ENCODE peak calls at places on chromosomes 2 and 18, in five cellular contexts. C is endothelial cell, A is type B pancreatic cell, Z is SK-MEL-5, B is pancreas. R is an unnamed sample.
A peak's percentile ranks its signal among the peaks of the same experiment; 100 is the strongest.

GRCh38 chr18:26471027-26471426 is 77.3 kb downstream of the KCTD1 start:
- DNase-seq in A (no peak), B (no peak), C (no peak), Z (no peak), R (no peak)

GRCh38 chr2:58640042-58640441 is 398.9 kb upstream of the FANCL start:
- DNase-seq in B (no peak), A (no peak), Z (no peak), C (no peak), R (no peak)

GRCh38 chr2:145561152-145561551 is 1041.2 kb upstream of the ZEB2 start:
- DNase-seq in Z (no peak), A (no peak), C (no peak), B (no peak), R (no peak)

GRCh38 chr2:122960727-122961641 is 1064.1 kb upstream of the CNTNAP5 start:
- DNase-seq in C (no peak), Z (peak; percentile 17), A (no peak), B (no peak), R (no peak)

GRCh38 chr18:61664413-61665084 is 228.3 kb downstream of the RNF152 start:
- DNase-seq in C (no peak), B (no peak), A (no peak), Z (no peak), R (no peak)

GRCh38 chr2:161138429-161138828 is 21.8 kb upstream of the TANK start:
- DNase-seq in A (no peak), Z (no peak), C (no peak), B (no peak), R (no peak)

GRCh38 chr2:207423886-207424285 is 105.9 kb upstream of the CREB1 start:
- DNase-seq in Z (peak; percentile 11), B (no peak), A (no peak), C (no peak), R (no peak)

GRCh38 chr2:219906114-219906693 is 278.8 kb downstream of the SLC4A3 start:
- DNase-seq in C (no peak), A (no peak), Z (no peak), B (no peak), R (no peak)

GRCh38 chr2:38038682-38039081 is 37.3 kb downstream of the CYP1B1 start:
- DNase-seq in Z (no peak), C (no peak), B (no peak), A (no peak), R (no peak)

GRCh38 chr18:58045265-58046086 is 1.4 kb downstream of the NEDD4L start:
- DNase-seq in C (peak; percentile 40), A (peak; percentile 79), B (peak; percentile 84), Z (no peak), R (no peak)

GRCh38 chr2:141455211-141455826 is 675.5 kb downstream of the LRP1B start:
- DNase-seq in C (no peak), Z (no peak), B (no peak), A (no peak), R (no peak)

GRCh38 chr2:231621051-231621879 is 28.6 kb downstream of the TEX44 start:
- DNase-seq in Z (no peak), B (no peak), A (peak; percentile 77), C (peak; percentile 38), R (no peak)

GRCh38 chr18:36402765-36403396 is 105.4 kb downstream of the FHOD3 start:
- DNase-seq in B (no peak), C (no peak), Z (peak; percentile 2), A (no peak), R (peak; percentile 92)

GRCh38 chr2:205543937-205544702 is 138.2 kb upstream of the NRP2 start:
- DNase-seq in Z (no peak), A (no peak), C (no peak), B (no peak), R (no peak)

GRCh38 chr18:9898792-9899549 is 13.2 kb downstream of the TXNDC2 start:
- DNase-seq in C (no peak), A (no peak), Z (peak; percentile 90), B (no peak), R (no peak)

GRCh38 chr2:128155970-128156369 is 65.0 kb downstream of the UGGT1 start:
- DNase-seq in A (no peak), C (no peak), B (no peak), Z (no peak), R (no peak)